ENCODE peak calls at places on chromosomes 1 and 21, in ten cellular contexts. M, H, F, J, R, E, W, D, S and X are unnamed samples.

GRCh38 chr1:75522389-75522788 is 88.5 kb downstream of the SLC44A5 start:
- DNase-seq in M (no peak), F (no peak), H (no peak), W (no peak), R (no peak), E (no peak), J (no peak), D (no peak), S (no peak), X (peak; percentile 36)

GRCh38 chr1:201014816-201015200 is 8.7 kb downstream of the KIF21B start:
- DNase-seq in H (no peak), E (no peak), D (no peak), S (no peak), M (no peak), W (no peak), F (no peak), J (no peak), R (no peak), X (no peak)

GRCh38 chr1:65310078-65310587 is 790 bp downstream of the DNAJC6 start:
- DNase-seq in H (no peak), S (no peak), R (no peak), M (no peak), D (peak; percentile 66), J (no peak), W (no peak), F (no peak), E (no peak), X (no peak)

GRCh38 chr1:25356848-25357247 is 18.7 kb downstream of the TMEM50A start:
- DNase-seq in H (no peak), F (no peak), W (no peak), M (no peak), E (no peak), J (no peak), D (no peak), S (peak; percentile 33), R (no peak), X (no peak)

GRCh38 chr1:184068354-184068753 is 16.8 kb downstream of the TSEN15 start:
- DNase-seq in R (no peak), F (no peak), W (no peak), D (no peak), S (no peak), H (no peak), E (no peak), J (no peak), M (no peak), X (no peak)

GRCh38 chr21:43613755-43614638 is 45.3 kb downstream of the HSF2BP start:
- DNase-seq in F (no peak), J (no peak), D (no peak), R (no peak), M (no peak), H (no peak), S (peak; percentile 41), E (no peak), W (peak; percentile 50), X (peak; percentile 53)

GRCh38 chr1:48061162-48062136 is 64.3 kb upstream of the TRABD2B start:
- DNase-seq in E (no peak), S (peak; percentile 73), M (no peak), W (peak; percentile 46), F (no peak), R (peak; percentile 26), J (peak; percentile 56), D (peak; percentile 19), H (no peak), X (peak; percentile 38)

GRCh38 chr21:33967086-33967571 is 51.5 kb upstream of the ATP5PO start:
- DNase-seq in E (no peak), R (no peak), D (no peak), H (no peak), J (no peak), M (no peak), W (no peak), S (no peak), F (no peak), X (no peak)

GRCh38 chr1:109803901-109804331 is 40.2 kb upstream of the EPS8L3 start:
- DNase-seq in R (peak; percentile 11), J (no peak), D (no peak), F (no peak), W (no peak), M (no peak), E (no peak), S (no peak), H (no peak), X (no peak)

GRCh38 chr1:32695098-32695904 is 7.3 kb downstream of the SYNC start:
- DNase-seq in W (peak; percentile 40), S (peak; percentile 77), H (no peak), J (no peak), E (no peak), D (no peak), F (no peak), R (peak; percentile 48), M (no peak), X (peak; percentile 64)

GRCh38 chr1:109190189-109190588 is 23.5 kb upstream of the SARS1 start:
- DNase-seq in J (no peak), H (no peak), D (no peak), F (no peak), S (no peak), W (no peak), R (no peak), E (no peak), M (no peak), X (no peak)

GRCh38 chr1:193729429-193729828 is 543.0 kb upstream of the B3GALT2 start:
- DNase-seq in S (no peak), D (no peak), E (no peak), M (no peak), H (no peak), J (no peak), F (no peak), R (no peak), W (peak; percentile 10), X (peak; percentile 44)